ENCODE peak calls at places on chromosome 2, in seven cellular contexts. U is pancreas; L is HTR-8/SVneo; E is left colon; Z is activated naive CD8-positive, alpha-beta T cell treated with anti-CD3 and anti-CD28 coated beads, Interleukin-2, amount 50 U/mL, for 24 hours; V is effector memory CD4-positive, alpha-beta T cell; G is activated CD4-positive, CD25-positive, alpha-beta regulatory T cell. B is an unnamed sample.
A peak's percentile ranks its signal among the peaks of the same experiment; 100 is the strongest.

GRCh38 chr2:54103454-54104314 is 11.7 kb upstream of the ACYP2 start:
- DNase-seq in Z (peak; percentile 24), G (no peak), U (peak; percentile 23), V (peak; percentile 14), L (peak; percentile 73), E (peak; percentile 45), B (no peak)

GRCh38 chr2:5093056-5093455 is 599.1 kb upstream of the SOX11 start:
- DNase-seq in U (no peak), E (no peak), L (no peak), V (no peak), Z (no peak), G (no peak), B (no peak)

GRCh38 chr2:173672573-173673340 is 292.4 kb downstream of the SP3 start:
- DNase-seq in L (no peak), G (no peak), E (no peak), V (no peak), Z (no peak), U (no peak), B (no peak)

GRCh38 chr2:48144777-48145176 is 238.5 kb upstream of the FBXO11 start:
- DNase-seq in E (no peak), L (no peak), Z (no peak), U (no peak), V (no peak), G (no peak), B (no peak)

GRCh38 chr2:132669854-132670103 is 226 bp downstream of the LYPD1 start:
- DNase-seq in L (peak; percentile 19), U (no peak), V (no peak), E (peak; percentile 9), G (no peak), Z (no peak), B (no peak)

GRCh38 chr2:192286093-192286701 is 91.5 kb upstream of the TMEFF2 start:
- DNase-seq in V (no peak), G (no peak), Z (no peak), E (no peak), U (no peak), L (peak; percentile 24), B (no peak)

GRCh38 chr2:191183516-191183915 is 32.7 kb upstream of the STAT4 start:
- DNase-seq in U (no peak), L (no peak), E (no peak), Z (no peak), G (no peak), V (no peak), B (no peak)

GRCh38 chr2:25078171-25079049 is 36.5 kb downstream of the EFR3B start:
- DNase-seq in Z (no peak), U (no peak), V (no peak), E (no peak), G (no peak), L (peak; percentile 84), B (no peak)

GRCh38 chr2:42107249-42108042 is 59.6 kb downstream of the PKDCC start:
- DNase-seq in L (no peak), G (no peak), Z (no peak), E (no peak), V (no peak), U (no peak), B (no peak)

GRCh38 chr2:215680605-215681598 is 245.0 kb upstream of the FN1 start:
- DNase-seq in E (no peak), V (no peak), Z (peak; percentile 9), G (no peak), U (no peak), L (peak; percentile 22), B (peak; percentile 47)

GRCh38 chr2:147543056-147543455 is 301.8 kb upstream of the ACVR2A start:
- DNase-seq in L (peak; percentile 7), E (no peak), U (no peak), G (no peak), Z (no peak), V (no peak), B (no peak)

GRCh38 chr2:102042196-102043041 is 50.7 kb downstream of the IL1R2 start:
- DNase-seq in E (no peak), U (no peak), Z (no peak), V (no peak), G (no peak), L (no peak), B (no peak)

GRCh38 chr2:188607501-188607900 is 315.8 kb downstream of the GULP1 start:
- DNase-seq in G (no peak), U (no peak), V (no peak), L (no peak), Z (no peak), E (no peak), B (no peak)

GRCh38 chr2:219037783-219038549 is 3.4 kb downstream of the CFAP65 start:
- DNase-seq in U (no peak), L (no peak), Z (no peak), V (no peak), E (peak; percentile 38), G (no peak), B (no peak)

GRCh38 chr2:168814046-168814445 is 11.6 kb downstream of the NOSTRIN start:
- DNase-seq in U (no peak), G (no peak), E (no peak), V (no peak), L (no peak), Z (no peak), B (no peak)

GRCh38 chr2:235641333-235641732 is 147.5 kb downstream of the AGAP1 start:
- DNase-seq in E (no peak), V (no peak), L (no peak), Z (no peak), G (no peak), U (no peak), B (no peak)

GRCh38 chr2:26054598-26055348 is 20.9 kb downstream of the RAB10 start:
- DNase-seq in U (no peak), V (no peak), L (no peak), E (no peak), G (no peak), Z (no peak), B (no peak)

GRCh38 chr2:203592470-203592869 is 57.4 kb upstream of the RAPH1 start:
- DNase-seq in E (no peak), U (no peak), V (no peak), G (no peak), Z (no peak), L (no peak), B (no peak)

GRCh38 chr2:160584972-160585494 is 91.4 kb upstream of the RBMS1 start:
- DNase-seq in G (no peak), V (no peak), L (no peak), U (no peak), Z (no peak), E (no peak), B (no peak)

B was measured in tibial nerve.